ENCODE peak calls at places on chromosomes 2 and 18, in four cellular contexts. U is uterus, A is pancreas, V is tibial nerve. D is an unnamed sample.

GRCh38 chr2:20916604-20917286 is 93.8 kb upstream of the LDAH start:
- DNase-seq in U (no peak), A (no peak), V (no peak), D (peak; percentile 25)

GRCh38 chr2:84970266-84970955 is 550 bp upstream of the KCMF1 start:
- DNase-seq in U (peak; percentile 55), A (peak; percentile 78), V (peak; percentile 29), D (peak; percentile 42)

GRCh38 chr2:21972580-21972979 is 848.8 kb downstream of the TDRD15 start:
- DNase-seq in U (no peak), A (no peak), V (no peak), D (no peak)

GRCh38 chr2:232321156-232321816 is 57.3 kb upstream of the ALPP start:
- DNase-seq in U (no peak), A (no peak), V (no peak), D (no peak)

GRCh38 chr2:85413592-85414421 is 3.6 kb upstream of the CAPG start:
- DNase-seq in U (peak; percentile 69), A (peak; percentile 73), V (no peak), D (peak; percentile 48)

GRCh38 chr2:69694894-69695849 is 46.8 kb upstream of the ANXA4 start:
- DNase-seq in U (peak; percentile 40), A (no peak), V (no peak), D (peak; percentile 75)

GRCh38 chr2:191866675-191867506 is 20.0 kb upstream of the CAVIN2 start:
- DNase-seq in U (peak; percentile 41), A (no peak), V (no peak), D (peak; percentile 94)

GRCh38 chr2:128791120-128791982 is 472.7 kb upstream of the HS6ST1 start:
- DNase-seq in U (no peak), A (no peak), V (no peak), D (no peak)

GRCh38 chr2:162106146-162106551 is 32.1 kb upstream of the DPP4 start:
- DNase-seq in U (no peak), A (no peak), V (no peak), D (peak; percentile 84)

GRCh38 chr18:76491436-76491800 is 3.6 kb downstream of the ZNF516 start:
- DNase-seq in U (peak; percentile 84), A (peak; percentile 87), V (peak; percentile 61), D (peak; percentile 49)

GRCh38 chr18:73340135-73340934 is 472.5 kb upstream of the NETO1 start:
- DNase-seq in U (no peak), A (peak; percentile 13), V (no peak), D (peak; percentile 25)

GRCh38 chr2:229520582-229521221 is 193.7 kb downstream of the DNER start:
- DNase-seq in U (peak; percentile 43), A (peak; percentile 18), V (no peak), D (no peak)

GRCh38 chr2:201631041-201631440 is 12.3 kb downstream of the TMEM237 start:
- DNase-seq in U (no peak), A (no peak), V (no peak), D (no peak)

GRCh38 chr2:168614291-168615018 is 158.4 kb downstream of the CERS6 start:
- DNase-seq in U (no peak), A (no peak), V (no peak), D (no peak)

GRCh38 chr2:31297751-31298150 is 63.8 kb downstream of the EHD3 start:
- DNase-seq in U (no peak), A (no peak), V (no peak), D (peak; percentile 35)

GRCh38 chr2:119338826-119339561 is 27.6 kb downstream of the C2orf76 start:
- DNase-seq in U (no peak), A (no peak), V (no peak), D (no peak)

GRCh38 chr2:120722603-120723421 is 12.9 kb upstream of the GLI2 start:
- DNase-seq in U (no peak), A (no peak), V (no peak), D (peak; percentile 56)

GRCh38 chr2:11630855-11631254 is 39.1 kb downstream of the NTSR2 start:
- DNase-seq in U (no peak), A (no peak), V (no peak), D (no peak)

GRCh38 chr2:173502296-173502695 is 147.6 kb downstream of the CDCA7 start:
- DNase-seq in U (no peak), A (no peak), V (no peak), D (no peak)

GRCh38 chr2:119179951-119180350 is 21.4 kb upstream of the C1QL2 start:
- DNase-seq in U (no peak), A (no peak), V (no peak), D (no peak)

DNA sequence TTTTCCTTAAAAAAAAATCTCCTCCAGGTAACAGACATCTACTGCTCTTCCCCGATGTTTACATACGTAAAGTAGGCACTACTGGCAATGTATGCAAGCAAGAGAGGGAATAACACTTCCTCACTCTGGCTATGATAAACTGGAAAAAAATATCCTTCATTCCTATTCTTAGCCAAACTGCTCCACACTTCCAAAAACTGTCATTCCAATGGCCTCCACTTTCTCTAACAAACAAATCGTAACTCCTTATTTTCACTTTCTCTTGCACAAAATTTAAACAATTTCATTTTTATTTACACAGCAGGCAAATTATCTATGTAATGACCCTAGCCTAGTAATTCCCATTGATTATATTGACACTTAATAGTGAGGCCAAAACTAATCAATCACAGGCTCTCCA is 184.4 kb downstream of the TCF4 start:
- DNase-seq in U (no peak), A (no peak), V (no peak), D (peak; percentile 43)
- H3K4me3 ChIP-seq in U (peak overlapping the region; percentile 22), A (no peak overlapping the region), V (no peak overlapping the region), D (peak overlapping the region; percentile 66)

GRCh38 chr2:14628906-14629305 is 3.6 kb upstream of the LRATD1 start:
- DNase-seq in U (no peak), A (no peak), V (no peak), D (peak; percentile 12)
- TF ChIP-seq CTCF in U (no peak), A (no peak), V (no peak), D (no peak)

GRCh38 chr2:212538156-212539144 is at the start of gene ERBB4:
- DNase-seq in U (no peak), A (peak; percentile 37), V (no peak), D (no peak)

GRCh38 chr2:212536385-212537310 is 2.0 kb downstream of the ERBB4 start:
- DNase-seq in U (no peak), A (peak; percentile 22), V (no peak), D (no peak)

GRCh38 chr2:212540356-212540755 is 1.8 kb upstream of the ERBB4 start:
- DNase-seq in U (no peak), A (no peak), V (no peak), D (no peak)

GRCh38 chr2:212537311-212538155 is 1.1 kb downstream of the ERBB4 start:
- DNase-seq in U (no peak), A (peak; percentile 41), V (peak; percentile 12), D (no peak)

DNA sequence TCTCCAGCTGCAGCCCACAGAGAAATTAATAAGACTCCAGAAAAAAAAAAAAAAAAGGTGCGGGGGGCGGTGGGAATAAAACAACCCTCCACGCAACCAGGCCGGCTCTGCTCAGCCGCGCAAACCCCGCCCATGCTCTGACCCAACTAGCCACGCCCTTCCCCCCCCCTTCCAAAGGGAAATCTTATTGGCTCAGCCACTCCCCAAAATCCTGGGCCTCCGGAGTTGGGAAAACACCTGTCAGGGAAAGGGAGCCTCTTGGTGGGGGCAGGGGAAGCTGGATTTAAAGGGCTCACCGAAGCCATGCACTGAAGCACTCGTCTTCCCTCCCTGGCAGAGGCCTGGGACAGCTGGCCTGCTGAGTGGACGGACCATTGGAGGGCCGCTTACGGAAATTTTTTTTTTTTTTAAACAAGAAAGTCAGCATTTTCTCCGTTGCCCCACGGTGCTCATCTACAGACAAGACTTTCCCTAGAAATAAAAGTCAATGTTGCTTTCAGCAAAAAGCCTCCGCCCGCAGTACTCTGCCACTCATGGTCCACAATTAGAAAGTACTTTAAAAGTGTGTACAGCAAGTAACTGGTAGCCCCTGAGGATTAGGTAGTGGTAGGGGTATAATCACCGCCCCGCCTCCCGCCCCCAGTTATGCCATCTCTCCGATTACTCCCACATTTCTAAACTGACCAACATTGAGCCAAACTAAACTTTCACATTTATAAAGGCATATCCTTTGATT is 711 bp upstream of the ERBB4 start:
- DNase-seq in U (no peak), A (peak; percentile 67), V (peak; percentile 43), D (no peak)
- H3K4me3 ChIP-seq in U (peak overlapping the region; percentile 36), A (peak overlapping the region; percentile 56), V (peak overlapping the region; percentile 42), D (peak overlapping the region; percentile 57)

DNA sequence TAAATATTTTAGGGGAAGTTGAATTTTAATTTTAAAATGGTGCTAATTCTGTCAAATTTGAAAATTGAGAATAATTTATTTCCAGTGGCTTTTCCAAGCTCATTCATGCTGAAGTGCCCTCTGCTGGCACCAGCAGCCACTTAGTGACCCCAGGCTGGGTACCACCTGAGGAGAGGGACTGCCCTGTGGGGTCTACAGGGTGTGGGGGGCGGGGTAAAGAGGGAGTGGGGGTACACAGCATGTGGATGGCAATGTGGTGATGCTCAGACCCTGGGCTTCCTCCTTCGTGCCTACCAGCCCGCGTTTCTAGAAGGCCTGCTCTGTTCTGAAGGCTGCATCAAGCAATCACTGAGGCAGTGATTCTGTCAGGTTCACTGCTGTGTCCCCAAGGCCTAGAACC is 45.1 kb upstream of the SCLY start:
- DNase-seq in U (no peak), A (no peak), V (no peak), D (no peak)
- TF ChIP-seq CTCF in U (no peak), A (no peak), V (no peak), D (peak; percentile 12)

D was measured in AG10803.